ENCODE peak calls at places on chromosomes 16 and 17, in ten cellular contexts. I, J, A, S, H, Y, C, W, G and X are unnamed samples.

GRCh38 chr16:3282747-3283524 is at the start of gene ZNF263:
- DNase-seq in H (peak), C (peak), Y (peak), A (peak), J (peak), S (peak), I (peak), G (peak), W (peak), X (peak)

GRCh38 chr16:4392382-4393242 is 21.0 kb downstream of the VASN start:
- DNase-seq in G (peak), S (no peak), W (peak), Y (peak), A (no peak), J (no peak), I (peak), H (peak), C (no peak), X (no peak)

GRCh38 chr16:19396555-19397011 is 21.1 kb upstream of the TMC5 start:
- DNase-seq in S (no peak), C (no peak), H (no peak), G (no peak), Y (peak), I (peak), J (no peak), W (peak), A (peak), X (no peak)

GRCh38 chr17:77287432-77288068 is 146.8 kb downstream of the SEC14L1 start:
- DNase-seq in H (no peak), Y (no peak), G (no peak), W (peak), A (no peak), I (peak), C (no peak), J (no peak), S (peak), X (peak)

GRCh38 chr17:63041722-63042121 is 75.7 kb downstream of the TANC2 start:
- DNase-seq in C (no peak), Y (peak), J (no peak), G (no peak), W (no peak), I (peak), S (no peak), H (no peak), A (peak), X (no peak)

GRCh38 chr16:81358860-81359259 is 44.1 kb downstream of the GAN start:
- DNase-seq in W (no peak), J (no peak), H (no peak), C (no peak), S (no peak), I (no peak), G (no peak), Y (no peak), A (no peak), X (no peak)

GRCh38 chr17:1774390-1775176 is 12.7 kb downstream of the SERPINF1 start:
- DNase-seq in A (no peak), S (no peak), Y (no peak), I (no peak), H (no peak), G (no peak), J (no peak), W (no peak), C (no peak), X (no peak)

GRCh38 chr17:64984776-64985521 is 65.7 kb upstream of the LRRC37A3 start:
- DNase-seq in Y (no peak), W (no peak), A (no peak), I (peak), J (no peak), H (no peak), S (no peak), G (no peak), C (peak), X (peak)

GRCh38 chr17:36937001-36937960 is at the start of gene LHX1:
- DNase-seq in A (peak), S (no peak), W (no peak), G (no peak), H (no peak), I (no peak), Y (no peak), C (no peak), J (no peak), X (peak)

GRCh38 chr17:21289902-21290571 is 5.5 kb downstream of the MAP2K3 start:
- DNase-seq in W (no peak), J (no peak), G (no peak), C (no peak), Y (no peak), S (no peak), A (no peak), I (no peak), H (no peak), X (no peak)

GRCh38 chr17:31431795-31432658 is 40.6 kb downstream of the RAB11FIP4 start:
- DNase-seq in Y (peak), S (no peak), W (no peak), G (no peak), H (no peak), I (no peak), J (no peak), A (no peak), C (no peak), X (peak)

GRCh38 chr16:87101903-87102302 is 215.3 kb downstream of the C16orf95 start:
- DNase-seq in G (no peak), J (no peak), Y (no peak), H (no peak), S (no peak), C (no peak), W (no peak), A (no peak), I (no peak), X (no peak)

GRCh38 chr17:35705230-35705629 is 26.2 kb upstream of the RASL10B start:
- DNase-seq in I (no peak), H (no peak), A (no peak), Y (no peak), S (no peak), J (no peak), G (no peak), W (no peak), C (no peak), X (no peak)

GRCh38 chr16:89601906-89602272 is 11.6 kb upstream of the DPEP1 start:
- DNase-seq in J (no peak), A (no peak), Y (no peak), S (no peak), C (no peak), H (no peak), W (no peak), G (no peak), I (no peak), X (no peak)

GRCh38 chr17:49676276-49676868 is 1.5 kb downstream of the SPOP start:
- DNase-seq in H (no peak), J (no peak), W (no peak), G (no peak), C (peak), A (no peak), I (no peak), S (no peak), Y (no peak), X (no peak)

GRCh38 chr17:51860934-51861561 is 297.5 kb downstream of the CA10 start:
- DNase-seq in H (no peak), C (no peak), G (no peak), J (no peak), I (peak), Y (no peak), A (peak), W (peak), S (no peak), X (peak)

GRCh38 chr16:47198180-47198575 is 54.4 kb upstream of the NETO2 start:
- DNase-seq in G (no peak), S (no peak), Y (no peak), C (no peak), I (peak), H (no peak), W (no peak), J (no peak), A (no peak), X (no peak)

GRCh38 chr17:17781591-17782424 is 55.0 kb downstream of the SREBF1 start:
- DNase-seq in S (peak), I (peak), J (peak), G (peak), C (peak), H (peak), W (peak), A (peak), Y (peak), X (peak)

GRCh38 chr17:68598545-68598961 is 2.6 kb downstream of the FAM20A start:
- DNase-seq in G (no peak), A (no peak), C (no peak), I (no peak), J (no peak), Y (no peak), H (no peak), W (no peak), S (no peak), X (no peak)

GRCh38 chr16:81618661-81619060 is 160.4 kb upstream of the PLCG2 start:
- DNase-seq in S (no peak), H (no peak), A (no peak), W (no peak), I (no peak), Y (no peak), C (no peak), J (no peak), G (no peak), X (no peak)

GRCh38 chr17:35866356-35866950 is 2.2 kb downstream of the HEATR9 start:
- DNase-seq in S (no peak), C (no peak), H (no peak), Y (no peak), W (no peak), I (no peak), J (no peak), G (no peak), A (no peak), X (no peak)

GRCh38 chr17:43220511-43221125 is 7.8 kb downstream of the CCDC200 start:
- DNase-seq in Y (no peak), A (no peak), H (peak), I (no peak), C (no peak), W (no peak), G (no peak), S (no peak), J (peak), X (no peak)

GRCh38 chr17:60391419-60392041 is 403 bp downstream of the USP32 start:
- DNase-seq in H (no peak), A (no peak), W (no peak), J (no peak), S (peak), Y (peak), C (no peak), G (no peak), I (no peak), X (no peak)

GRCh38 chr17:76994237-76994637 is 126.0 kb downstream of the MGAT5B start:
- DNase-seq in W (no peak), G (no peak), A (peak), I (no peak), J (peak), H (no peak), Y (no peak), C (no peak), S (no peak), X (no peak)

GRCh38 chr17:36888236-36888957 is 48.9 kb upstream of the LHX1 start:
- DNase-seq in W (no peak), A (no peak), Y (peak), H (no peak), S (no peak), G (no peak), C (no peak), I (no peak), J (no peak), X (no peak)

GRCh38 chr16:67163903-67164558 is 514 bp upstream of the HSF4 start:
- DNase-seq in W (no peak), I (no peak), G (no peak), J (peak), S (no peak), H (no peak), Y (no peak), C (no peak), A (no peak), X (no peak)